ENCODE peak calls at places on chromosomes 2 and 18, in ten cellular contexts. One of them, this sample, is unnamed.

GRCh38 chr2:234836251-234836650 is 115.6 kb upstream of the SH3BP4 start:
- DNase-seq in nucleus accumbens: no peak
- DNase-seq in left cardiac atrium: no peak
- DNase-seq in substantia nigra: no peak
- DNase-seq in COR-L47: no peak
- DNase-seq in iris pigment epithelial cell: no peak
- DNase-seq in Peyer's patch: no peak
- DNase-seq in thyroid gland: no peak
- DNase-seq in NCI-H2029 treated with DMSO at 0.1 percent for 48 hours: no peak
- DNase-seq in NCI-H345: no peak
- DNase-seq in this sample: no peak

GRCh38 chr2:24456610-24457556 is 34.2 kb upstream of the NCOA1 start:
- DNase-seq in nucleus accumbens: peak
- DNase-seq in left cardiac atrium: peak
- DNase-seq in substantia nigra: no peak
- DNase-seq in COR-L47: no peak
- DNase-seq in iris pigment epithelial cell: peak
- DNase-seq in Peyer's patch: peak
- DNase-seq in thyroid gland: peak
- DNase-seq in NCI-H2029 treated with DMSO at 0.1 percent for 48 hours: no peak
- DNase-seq in NCI-H345: no peak
- DNase-seq in this sample: peak

GRCh38 chr2:151999058-151999457 is 99.8 kb downstream of the CACNB4 start:
- DNase-seq in nucleus accumbens: peak
- DNase-seq in left cardiac atrium: peak
- DNase-seq in substantia nigra: peak
- DNase-seq in COR-L47: peak
- DNase-seq in iris pigment epithelial cell: peak
- DNase-seq in Peyer's patch: peak
- DNase-seq in thyroid gland: peak
- DNase-seq in NCI-H2029 treated with DMSO at 0.1 percent for 48 hours: peak
- DNase-seq in NCI-H345: peak
- DNase-seq in this sample: peak

GRCh38 chr2:235515821-235516220 is 22.0 kb downstream of the AGAP1 start:
- DNase-seq in nucleus accumbens: no peak
- DNase-seq in left cardiac atrium: peak
- DNase-seq in substantia nigra: no peak
- DNase-seq in COR-L47: no peak
- DNase-seq in iris pigment epithelial cell: no peak
- DNase-seq in Peyer's patch: no peak
- DNase-seq in thyroid gland: no peak
- DNase-seq in NCI-H2029 treated with DMSO at 0.1 percent for 48 hours: no peak
- DNase-seq in NCI-H345: no peak
- DNase-seq in this sample: no peak

GRCh38 chr18:3982541-3982940 is 472.6 kb downstream of the DLGAP1 start:
- DNase-seq in nucleus accumbens: no peak
- DNase-seq in left cardiac atrium: no peak
- DNase-seq in substantia nigra: no peak
- DNase-seq in COR-L47: no peak
- DNase-seq in iris pigment epithelial cell: no peak
- DNase-seq in Peyer's patch: no peak
- DNase-seq in thyroid gland: no peak
- DNase-seq in NCI-H2029 treated with DMSO at 0.1 percent for 48 hours: no peak
- DNase-seq in NCI-H345: no peak
- DNase-seq in this sample: peak

GRCh38 chr2:84919885-84920580 is 14.6 kb downstream of the TMSB10 start:
- DNase-seq in nucleus accumbens: peak
- DNase-seq in left cardiac atrium: peak
- DNase-seq in substantia nigra: no peak
- DNase-seq in COR-L47: peak
- DNase-seq in iris pigment epithelial cell: peak
- DNase-seq in Peyer's patch: no peak
- DNase-seq in thyroid gland: no peak
- DNase-seq in NCI-H2029 treated with DMSO at 0.1 percent for 48 hours: no peak
- DNase-seq in NCI-H345: peak
- DNase-seq in this sample: peak

GRCh38 chr2:141933226-141933625 is 197.6 kb downstream of the LRP1B start:
- DNase-seq in nucleus accumbens: no peak
- DNase-seq in left cardiac atrium: no peak
- DNase-seq in substantia nigra: no peak
- DNase-seq in COR-L47: no peak
- DNase-seq in iris pigment epithelial cell: no peak
- DNase-seq in Peyer's patch: no peak
- DNase-seq in thyroid gland: no peak
- DNase-seq in NCI-H2029 treated with DMSO at 0.1 percent for 48 hours: no peak
- DNase-seq in NCI-H345: no peak
- DNase-seq in this sample: no peak

GRCh38 chr2:15693926-15694588 is 102.4 kb downstream of the DDX1 start:
- DNase-seq in nucleus accumbens: no peak
- DNase-seq in left cardiac atrium: no peak
- DNase-seq in substantia nigra: no peak
- DNase-seq in COR-L47: no peak
- DNase-seq in iris pigment epithelial cell: no peak
- DNase-seq in Peyer's patch: no peak
- DNase-seq in thyroid gland: no peak
- DNase-seq in NCI-H2029 treated with DMSO at 0.1 percent for 48 hours: no peak
- DNase-seq in NCI-H345: no peak
- DNase-seq in this sample: no peak

GRCh38 chr2:20474757-20475566 is 28.1 kb downstream of the RHOB start:
- DNase-seq in nucleus accumbens: no peak
- DNase-seq in left cardiac atrium: no peak
- DNase-seq in substantia nigra: no peak
- DNase-seq in COR-L47: no peak
- DNase-seq in iris pigment epithelial cell: no peak
- DNase-seq in Peyer's patch: no peak
- DNase-seq in thyroid gland: no peak
- DNase-seq in NCI-H2029 treated with DMSO at 0.1 percent for 48 hours: no peak
- DNase-seq in NCI-H345: no peak
- DNase-seq in this sample: no peak